ENCODE peak calls at places on chromosomes 7 and 10, in six cellular contexts. One of them, this sample, is unnamed.
A peak's percentile ranks its signal among the peaks of the same experiment; 100 is the strongest.

GRCh38 chr10:102796407-102797176 is 40.6 kb downstream of the CYP17A1 start:
- DNase-seq in A549: no peak
- DNase-seq in endothelial cell of umbilical vein: peak; percentile 85
- DNase-seq in GM12878: peak; percentile 49
- DNase-seq in K562: peak; percentile 22
- DNase-seq in HepG2: no peak
- DNase-seq in this sample: peak; percentile 91

GRCh38 chr7:10940748-10941358 is 32.8 kb upstream of the PHF14 start:
- DNase-seq in A549: no peak
- DNase-seq in HepG2: no peak
- DNase-seq in endothelial cell of umbilical vein: no peak
- DNase-seq in GM12878: no peak
- DNase-seq in K562: peak; percentile 18
- DNase-seq in this sample: peak; percentile 18

GRCh38 chr10:33334839-33335549 is 527 bp upstream of the NRP1 start:
- DNase-seq in A549: peak; percentile 88
- DNase-seq in HepG2: peak; percentile 36
- DNase-seq in endothelial cell of umbilical vein: peak; percentile 91
- DNase-seq in GM12878: no peak
- DNase-seq in K562: no peak
- DNase-seq in this sample: peak; percentile 73

GRCh38 chr7:65216469-65216868 is 157.2 kb upstream of the ZNF92 start:
- DNase-seq in A549: peak; percentile 64
- DNase-seq in HepG2: peak; percentile 52
- DNase-seq in endothelial cell of umbilical vein: peak; percentile 36
- DNase-seq in K562: peak; percentile 83
- DNase-seq in GM12878: no peak
- DNase-seq in this sample: peak; percentile 68

GRCh38 chr7:87151002-87151505 is 1.2 kb upstream of the DMTF1 start:
- DNase-seq in HepG2: no peak
- DNase-seq in GM12878: no peak
- DNase-seq in K562: no peak
- DNase-seq in A549: no peak
- DNase-seq in endothelial cell of umbilical vein: no peak
- DNase-seq in this sample: no peak

GRCh38 chr10:60444494-60445064 is 54.9 kb upstream of the ANK3 start:
- DNase-seq in GM12878: no peak
- DNase-seq in HepG2: peak; percentile 4
- DNase-seq in endothelial cell of umbilical vein: peak; percentile 45
- DNase-seq in A549: peak; percentile 43
- DNase-seq in K562: peak; percentile 30
- DNase-seq in this sample: peak; percentile 18

GRCh38 chr7:106465704-106466468 is 181.1 kb upstream of the NAMPT start:
- DNase-seq in endothelial cell of umbilical vein: no peak
- DNase-seq in GM12878: no peak
- DNase-seq in K562: peak; percentile 37
- DNase-seq in A549: no peak
- DNase-seq in HepG2: no peak
- DNase-seq in this sample: no peak

GRCh38 chr10:46515402-46516192 is 40.9 kb downstream of the GPRIN2 start:
- DNase-seq in K562: no peak
- DNase-seq in HepG2: no peak
- DNase-seq in endothelial cell of umbilical vein: no peak
- DNase-seq in GM12878: no peak
- DNase-seq in A549: no peak
- DNase-seq in this sample: no peak

GRCh38 chr7:157606140-157606539 is 269.3 kb downstream of the DNAJB6 start:
- DNase-seq in HepG2: no peak
- DNase-seq in A549: no peak
- DNase-seq in endothelial cell of umbilical vein: no peak
- DNase-seq in GM12878: no peak
- DNase-seq in K562: no peak
- DNase-seq in this sample: no peak

GRCh38 chr10:112728118-112728963 is 221.7 kb upstream of the TCF7L2 start:
- DNase-seq in endothelial cell of umbilical vein: peak; percentile 14
- DNase-seq in HepG2: peak; percentile 92
- DNase-seq in A549: no peak
- DNase-seq in K562: no peak
- DNase-seq in GM12878: no peak
- DNase-seq in this sample: no peak

GRCh38 chr7:20484366-20484765 is 131.1 kb upstream of the ABCB5 start:
- DNase-seq in endothelial cell of umbilical vein: peak; percentile 49
- DNase-seq in HepG2: no peak
- DNase-seq in A549: no peak
- DNase-seq in K562: no peak
- DNase-seq in GM12878: no peak
- DNase-seq in this sample: no peak

GRCh38 chr10:99235469-99235871 is at the start of gene HPSE2:
- DNase-seq in K562: no peak
- DNase-seq in A549: no peak
- DNase-seq in HepG2: no peak
- DNase-seq in GM12878: no peak
- DNase-seq in endothelial cell of umbilical vein: no peak
- DNase-seq in this sample: peak; percentile 11

GRCh38 chr10:88114368-88114767 is 250.9 kb downstream of the PTEN start:
- DNase-seq in A549: peak; percentile 66
- DNase-seq in HepG2: peak; percentile 44
- DNase-seq in GM12878: no peak
- DNase-seq in K562: peak; percentile 51
- DNase-seq in endothelial cell of umbilical vein: peak; percentile 51
- DNase-seq in this sample: peak; percentile 90

GRCh38 chr10:48509061-48509772 is 95.7 kb downstream of the ARHGAP22 start:
- DNase-seq in endothelial cell of umbilical vein: no peak
- DNase-seq in K562: no peak
- DNase-seq in A549: no peak
- DNase-seq in GM12878: no peak
- DNase-seq in HepG2: no peak
- DNase-seq in this sample: no peak

GRCh38 chr10:5283305-5284158 is 81.2 kb upstream of the UCN3 start:
- DNase-seq in K562: peak; percentile 81
- DNase-seq in HepG2: peak; percentile 58
- DNase-seq in GM12878: no peak
- DNase-seq in A549: peak; percentile 93
- DNase-seq in endothelial cell of umbilical vein: peak; percentile 46
- DNase-seq in this sample: peak; percentile 74

GRCh38 chr7:2691223-2691818 is 3.3 kb downstream of the AMZ1 start:
- DNase-seq in endothelial cell of umbilical vein: no peak
- DNase-seq in HepG2: no peak
- DNase-seq in GM12878: no peak
- DNase-seq in K562: no peak
- DNase-seq in A549: no peak
- DNase-seq in this sample: no peak

GRCh38 chr10:114379631-114380041 is 24.7 kb downstream of the AFAP1L2 start:
- DNase-seq in A549: no peak
- DNase-seq in GM12878: no peak
- DNase-seq in HepG2: no peak
- DNase-seq in endothelial cell of umbilical vein: peak; percentile 51
- DNase-seq in K562: no peak
- DNase-seq in this sample: no peak

GRCh38 chr7:50473531-50473930 is 23.4 kb upstream of the FIGNL1 start:
- DNase-seq in GM12878: no peak
- DNase-seq in K562: no peak
- DNase-seq in HepG2: no peak
- DNase-seq in A549: no peak
- DNase-seq in endothelial cell of umbilical vein: no peak
- DNase-seq in this sample: no peak

GRCh38 chr10:47440207-47440606 is 43.7 kb downstream of the ANXA8 start:
- DNase-seq in GM12878: no peak
- DNase-seq in endothelial cell of umbilical vein: no peak
- DNase-seq in HepG2: no peak
- DNase-seq in K562: no peak
- DNase-seq in A549: no peak
- DNase-seq in this sample: peak; percentile 25

GRCh38 chr7:1559626-1560590 is 3.9 kb upstream of the TMEM184A start:
- DNase-seq in GM12878: no peak
- DNase-seq in K562: no peak
- DNase-seq in HepG2: no peak
- DNase-seq in endothelial cell of umbilical vein: no peak
- DNase-seq in A549: no peak
- DNase-seq in this sample: no peak

GRCh38 chr7:112450807-112451661 is 774 bp downstream of the IFRD1 start:
- DNase-seq in A549: peak; percentile 96
- DNase-seq in endothelial cell of umbilical vein: peak; percentile 98
- DNase-seq in HepG2: peak; percentile 95
- DNase-seq in K562: peak; percentile 99
- DNase-seq in GM12878: peak; percentile 91
- DNase-seq in this sample: peak; percentile 98
- TF ChIP-seq POLR2A in A549: no peak
- TF ChIP-seq POLR2A in endothelial cell of umbilical vein: peak; percentile 41
- TF ChIP-seq POLR2A in HepG2: no peak
- TF ChIP-seq POLR2A in K562: no peak
- TF ChIP-seq POLR2A in GM12878: no peak
- TF ChIP-seq POLR2A in this sample: peak; percentile 24

DNA sequence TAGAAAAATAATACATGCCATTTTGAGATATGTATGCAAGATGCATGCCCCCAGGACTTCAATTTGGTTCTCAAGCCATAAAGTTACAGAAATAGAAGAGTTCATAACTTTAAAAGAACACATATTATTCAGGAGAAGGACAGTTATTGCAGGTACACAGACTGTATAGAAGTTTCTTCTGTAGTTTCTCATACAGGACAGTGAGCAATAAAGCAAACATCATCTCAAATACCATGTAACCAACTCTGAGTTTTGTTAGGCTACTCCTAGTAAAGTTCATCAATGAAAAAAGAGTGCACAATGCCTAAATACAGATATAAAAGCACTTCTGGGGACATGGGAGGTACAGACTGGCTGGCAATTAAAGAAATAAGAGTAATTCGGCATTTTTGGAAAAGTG is 226.6 kb downstream of the RELN start:
- DNase-seq in GM12878: no peak
- DNase-seq in K562: no peak
- DNase-seq in HepG2: no peak
- DNase-seq in endothelial cell of umbilical vein: no peak
- DNase-seq in A549: no peak
- DNase-seq in this sample: no peak
- TF ChIP-seq CTCF in GM12878: no peak
- TF ChIP-seq CTCF in K562: no peak
- TF ChIP-seq CTCF in HepG2: no peak
- TF ChIP-seq CTCF in endothelial cell of umbilical vein: no peak
- TF ChIP-seq CTCF in A549: no peak
- TF ChIP-seq CTCF in this sample: no peak

GRCh38 chr10:115659616-115660015 is 566.5 kb downstream of the ATRNL1 start:
- DNase-seq in GM12878: no peak
- DNase-seq in K562: no peak
- DNase-seq in HepG2: no peak
- DNase-seq in endothelial cell of umbilical vein: no peak
- DNase-seq in A549: no peak
- DNase-seq in this sample: no peak

GRCh38 chr10:115657161-115657850 is 564.1 kb downstream of the ATRNL1 start:
- DNase-seq in A549: no peak
- DNase-seq in GM12878: no peak
- DNase-seq in HepG2: no peak
- DNase-seq in endothelial cell of umbilical vein: no peak
- DNase-seq in K562: no peak
- DNase-seq in this sample: no peak

GRCh38 chr10:115660391-115660790 is 567.2 kb downstream of the ATRNL1 start:
- DNase-seq in HepG2: no peak
- DNase-seq in K562: no peak
- DNase-seq in A549: no peak
- DNase-seq in endothelial cell of umbilical vein: no peak
- DNase-seq in GM12878: no peak
- DNase-seq in this sample: no peak

GRCh38 chr10:115653473-115653872 is 560.3 kb downstream of the ATRNL1 start:
- DNase-seq in K562: no peak
- DNase-seq in GM12878: no peak
- DNase-seq in endothelial cell of umbilical vein: no peak
- DNase-seq in HepG2: peak; percentile 9
- DNase-seq in A549: peak; percentile 1
- DNase-seq in this sample: no peak

GRCh38 chr10:115654961-115655360 is 561.8 kb downstream of the ATRNL1 start:
- DNase-seq in A549: no peak
- DNase-seq in endothelial cell of umbilical vein: no peak
- DNase-seq in K562: no peak
- DNase-seq in HepG2: no peak
- DNase-seq in GM12878: no peak
- DNase-seq in this sample: no peak
- TF ChIP-seq MYC in A549: no peak
- TF ChIP-seq MYC in endothelial cell of umbilical vein: no peak
- TF ChIP-seq MYC in K562: no peak
- TF ChIP-seq MYC in HepG2: no peak
- TF ChIP-seq MYC in GM12878: no peak
- TF ChIP-seq MYC in this sample: no peak

DNA sequence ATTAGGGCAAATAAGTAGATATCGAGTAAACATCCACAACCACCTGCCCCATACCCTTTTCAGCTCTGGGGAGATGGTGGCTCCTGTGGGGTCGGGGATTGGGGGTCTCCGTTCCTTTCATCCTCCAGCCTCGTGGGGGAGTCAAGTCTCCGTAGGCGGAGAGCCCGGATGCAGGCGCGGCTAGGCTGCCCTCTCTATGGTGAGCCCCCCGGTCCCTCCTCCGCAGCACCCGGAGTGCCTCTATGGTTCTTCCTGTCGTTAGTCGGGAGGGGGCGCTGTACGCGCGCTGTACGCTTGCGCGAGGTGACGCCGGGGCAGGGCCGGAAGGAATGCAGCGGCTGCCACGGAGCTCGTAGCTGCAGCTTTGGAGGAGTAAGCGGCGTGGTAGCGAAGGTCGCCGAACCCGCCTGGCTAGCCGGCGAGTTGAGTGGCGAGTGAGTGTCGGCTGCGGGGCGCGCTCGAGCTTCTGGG is 14.8 kb upstream of the MMD2 start:
- DNase-seq in K562: peak; percentile 97
- DNase-seq in HepG2: peak; percentile 89
- DNase-seq in endothelial cell of umbilical vein: peak; percentile 90
- DNase-seq in GM12878: peak; percentile 69
- DNase-seq in A549: peak; percentile 95
- DNase-seq in this sample: peak; percentile 98
- TF ChIP-seq POLR2A in K562: peak; percentile 69
- TF ChIP-seq POLR2A in HepG2: peak; percentile 73
- TF ChIP-seq POLR2A in endothelial cell of umbilical vein: peak; percentile 73
- TF ChIP-seq POLR2A in GM12878: peak; percentile 89
- TF ChIP-seq POLR2A in A549: peak; percentile 94
- TF ChIP-seq POLR2A in this sample: peak; percentile 86

This sample was measured in NB4.